ENCODE peak calls at places on chromosomes 16 and 17, in four cellular contexts. I is HCT116, Z is heart right ventricle, Q is thoracic aorta. M is an unnamed sample. For H3K4me1, the result is how much of the 10 kb centered on the place peaks cover.

GRCh38 chr16:11479916-11480315 is 106.8 kb downstream of the LITAF start:
- DNase-seq in I (no peak), Z (no peak), Q (no peak), M (no peak)

GRCh38 chr16:30054451-30054850 is 11.1 kb upstream of the ALDOA start:
- DNase-seq in I (no peak), Z (no peak), Q (no peak), M (no peak)

GRCh38 chr17:36611345-36612072 is 10.1 kb downstream of the MRM1 start:
- DNase-seq in I (no peak), Z (no peak), Q (no peak), M (no peak)

GRCh38 chr17:73304971-73305786 is 6.6 kb downstream of the CDC42EP4 start:
- DNase-seq in I (peak), Z (peak), Q (peak), M (no peak)

GRCh38 chr17:39196820-39197331 is 593 bp downstream of the CACNB1 start:
- DNase-seq in I (no peak), Z (peak), Q (no peak), M (no peak)

GRCh38 chr16:8718753-8719386 is 44.5 kb downstream of the ABAT start:
- DNase-seq in I (no peak), Z (no peak), Q (no peak), M (no peak)

GRCh38 chr17:76726231-76726765 is at the start of gene JMJD6:
- DNase-seq in I (peak), Z (peak), Q (peak), M (peak)

GRCh38 chr16:59698341-59698979 is 964.3 kb upstream of the GOT2 start:
- DNase-seq in I (no peak), Z (no peak), Q (no peak), M (no peak)

GRCh38 chr17:43341705-43342600 is 56.8 kb upstream of the ARL4D start:
- DNase-seq in I (no peak), Z (no peak), Q (no peak), M (no peak)

GRCh38 chr17:34885076-34885475 is 76.2 kb downstream of the CCT6B start:
- DNase-seq in I (no peak), Z (no peak), Q (no peak), M (no peak)

GRCh38 chr17:4974064-4974670 is 6.5 kb upstream of the SPAG7 start:
- DNase-seq in I (no peak), Z (peak), Q (no peak), M (no peak)

GRCh38 chr17:44218344-44219125 is 940 bp downstream of the UBTF start:
- DNase-seq in I (peak), Z (peak), Q (no peak), M (peak)

GRCh38 chr17:81417049-81417878 is 22.0 kb downstream of the BAHCC1 start:
- DNase-seq in I (no peak), Z (no peak), Q (peak), M (no peak)

GRCh38 chr17:57468932-57469775 is 212.8 kb downstream of the MSI2 start:
- DNase-seq in I (no peak), Z (no peak), Q (no peak), M (no peak)

GRCh38 chr16:85687651-85688471 is 893 bp downstream of the GINS2 start:
- DNase-seq in I (no peak), Z (no peak), Q (no peak), M (no peak)

GRCh38 chr16:73064227-73064995 is 16.5 kb upstream of the ZFHX3 start:
- DNase-seq in I (no peak), Z (peak), Q (no peak), M (no peak)

GRCh38 chr16:85286066-85286712 is 173.9 kb upstream of the CIBAR2 start:
- DNase-seq in I (no peak), Z (peak), Q (peak), M (peak)

GRCh38 chr16:57614546-57615343 is 13.7 kb upstream of the ADGRG1 start:
- DNase-seq in I (no peak), Z (no peak), Q (no peak), M (peak)

GRCh38 chr16:68275611-68276191 is 11.4 kb downstream of the SLC7A6 start:
- DNase-seq in I (no peak), Z (no peak), Q (no peak), M (no peak)

GRCh38 chr17:80827646-80828643 is 163.7 kb upstream of the CHMP6 start:
- DNase-seq in I (no peak), Z (no peak), Q (no peak), M (no peak)

GRCh38 chr16:85068746-85069145 is 41.2 kb downstream of the KIAA0513 start:
- DNase-seq in I (no peak), Z (no peak), Q (no peak), M (no peak)

GRCh38 chr16:81189100-81189664 is 49.3 kb upstream of the BCO1 start:
- DNase-seq in I (no peak), Z (peak), Q (peak), M (peak)

GRCh38 chr16:82641336-82641984 is 14.7 kb downstream of the CDH13 start:
- DNase-seq in I (no peak), Z (no peak), Q (no peak), M (no peak)

GRCh38 chr16:89473136-89473712 is 17.1 kb downstream of the ANKRD11 start:
- DNase-seq in I (no peak), Z (no peak), Q (no peak), M (no peak)

GRCh38 chr16:66605177-66605999 is 884 bp downstream of the CMTM3 start:
- DNase-seq in I (no peak), Z (peak), Q (no peak), M (no peak)

GRCh38 chr17:47204722-47205418 is 4.3 kb upstream of the MYL4 start:
- DNase-seq in I (no peak), Z (no peak), Q (no peak), M (no peak)

GRCh38 chr17:47208744-47209488 is at the start of gene MYL4:
- DNase-seq in I (no peak), Z (no peak), Q (no peak), M (no peak)

GRCh38 chr17:47203984-47204721 is 5.0 kb upstream of the MYL4 start:
- DNase-seq in I (no peak), Z (no peak), Q (no peak), M (no peak)

GRCh38 chr17:47207143-47208067 is 1.7 kb upstream of the MYL4 start:
- DNase-seq in I (no peak), Z (no peak), Q (no peak), M (no peak)

GRCh38 chr17:47205419-47205963 is 3.7 kb upstream of the MYL4 start:
- DNase-seq in I (no peak), Z (peak), Q (no peak), M (peak)
- H3K4me1 ChIP-seq in I (under half), Z (under half), Q (under half), M (under half)

GRCh38 chr17:1492249-1493206 is at the start of gene MYO1C:
- DNase-seq in I (no peak), Z (no peak), Q (no peak), M (no peak)
- H3K4me1 ChIP-seq in I (under half), Z (half or more), Q (half or more), M (under half)

GRCh38 chr16:70475054-70475871 is 20.9 kb downstream of the FCSK start:
- DNase-seq in I (no peak), Z (no peak), Q (no peak), M (no peak)
- H3K4me1 ChIP-seq in I (under half), Z (under half), Q (under half), M (under half)

DNA sequence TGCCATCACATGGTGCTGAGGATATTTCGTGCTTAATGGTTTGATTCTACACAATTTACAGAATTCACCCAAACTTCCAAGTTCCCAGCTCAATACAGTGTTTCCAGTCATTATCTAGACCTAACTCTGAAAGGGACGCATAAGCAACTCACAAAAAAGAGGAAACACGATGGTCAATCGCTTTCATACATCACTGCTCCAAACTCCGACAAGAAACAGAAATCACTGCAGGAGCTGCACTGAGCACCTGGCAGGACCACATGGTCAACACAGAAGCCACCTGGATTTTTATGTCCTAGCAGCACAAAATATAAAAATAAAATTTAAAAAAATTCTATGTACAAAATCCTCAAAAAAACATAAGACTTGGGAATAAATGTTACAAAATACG is 19.7 kb upstream of the C16orf95 start:
- DNase-seq in I (no peak), Z (no peak), Q (no peak), M (no peak)
- H3K4me1 ChIP-seq in I (under half), Z (under half), Q (under half), M (under half)

DNA sequence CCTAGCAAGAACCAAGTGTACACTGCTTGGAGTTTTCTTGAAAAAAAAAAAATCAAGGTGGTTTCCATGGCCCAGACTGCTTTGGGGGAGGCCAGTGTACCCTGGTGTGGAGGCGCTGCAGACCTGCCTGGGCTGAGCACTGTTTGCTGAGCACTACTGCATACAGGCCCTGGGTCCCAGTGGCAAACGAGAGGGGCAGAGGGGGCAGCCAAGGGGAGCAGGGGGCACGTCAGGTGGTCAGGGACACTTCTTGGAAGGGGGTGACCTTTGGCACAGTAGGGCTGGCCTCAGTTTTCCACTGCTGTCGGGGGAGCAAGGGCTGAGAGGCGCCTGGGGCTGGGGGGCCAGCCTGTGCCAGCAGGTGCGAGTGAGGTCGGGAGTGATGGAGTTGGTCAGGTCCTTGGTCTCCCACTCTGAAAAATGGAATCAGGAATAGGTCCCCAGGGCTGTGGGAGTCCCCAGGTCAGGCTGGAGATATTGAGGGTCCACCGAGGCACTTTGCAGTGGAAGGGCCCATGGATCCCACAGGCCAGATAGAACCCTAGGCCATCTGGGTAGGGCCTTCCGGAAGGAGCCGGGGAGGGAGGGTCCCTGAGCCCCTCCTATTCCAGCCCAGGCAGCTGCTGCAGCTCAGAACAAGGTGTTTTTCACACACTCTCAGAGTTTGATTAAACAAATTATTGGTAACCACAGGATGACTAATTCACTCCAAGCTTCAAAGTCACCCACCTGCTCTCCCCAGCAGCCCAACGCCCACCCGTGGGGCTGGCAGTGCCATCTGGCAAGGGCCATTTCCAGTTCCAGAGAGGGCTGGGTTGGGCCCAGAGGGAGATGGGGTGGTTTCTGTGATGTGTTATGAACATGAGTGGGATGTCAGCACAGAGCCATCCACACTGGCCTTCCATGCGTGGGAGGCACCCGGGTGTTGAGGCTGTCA is 3.5 kb downstream of the ZFPM1 start:
- DNase-seq in I (no peak), Z (no peak), Q (no peak), M (no peak)
- H3K4me1 ChIP-seq in I (under half), Z (under half), Q (under half), M (under half)

GRCh38 chr17:8312726-8313600 is 2.9 kb downstream of the ARHGEF15 start:
- DNase-seq in I (no peak), Z (no peak), Q (no peak), M (no peak)

GRCh38 chr17:8318536-8318935 is 8.5 kb downstream of the ARHGEF15 start:
- DNase-seq in I (no peak), Z (no peak), Q (no peak), M (no peak)

GRCh38 chr17:8314797-8315739 is 5.0 kb downstream of the ARHGEF15 start:
- DNase-seq in I (no peak), Z (no peak), Q (no peak), M (no peak)

GRCh38 chr17:8318010-8318409 is 8.0 kb downstream of the ARHGEF15 start:
- DNase-seq in I (no peak), Z (no peak), Q (no peak), M (no peak)

GRCh38 chr17:8315740-8316217 is 5.7 kb downstream of the ARHGEF15 start:
- DNase-seq in I (no peak), Z (no peak), Q (no peak), M (no peak)
- H3K4me1 ChIP-seq in I (under half), Z (under half), Q (under half), M (under half)

GRCh38 chr17:53659181-53659580 is 163.5 kb upstream of the KIF2B start:
- DNase-seq in I (no peak), Z (no peak), Q (no peak), M (no peak)

DNA sequence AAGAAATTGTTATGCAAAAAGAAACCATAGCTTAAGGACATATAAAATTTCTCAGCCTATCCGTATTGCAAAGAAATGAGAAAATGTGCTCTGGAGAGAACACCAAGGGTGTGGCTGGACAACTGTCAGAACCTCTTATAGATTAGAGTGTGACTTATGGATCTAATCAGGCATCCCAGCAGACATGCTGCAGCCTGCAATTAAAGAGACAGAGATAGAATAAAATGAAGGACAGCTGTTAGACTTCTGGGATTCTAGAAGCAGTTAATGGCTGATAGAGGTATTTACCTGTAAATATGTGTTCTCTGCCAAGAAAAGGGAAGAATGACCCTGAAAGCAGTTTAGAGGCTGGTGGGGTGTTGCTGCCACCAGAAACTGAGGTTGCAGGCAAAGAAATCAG is 160.1 kb upstream of the KIF2B start:
- DNase-seq in I (no peak), Z (no peak), Q (no peak), M (no peak)
- H3K4me1 ChIP-seq in I (under half), Z (under half), Q (under half), M (under half)

GRCh38 chr17:3626831-3627565 is 9.1 kb downstream of the SHPK start:
- DNase-seq in I (no peak), Z (no peak), Q (no peak), M (no peak)
- H3K4me1 ChIP-seq in I (under half), Z (under half), Q (under half), M (under half)

GRCh38 chr17:82966415-82966814 is 113.0 kb upstream of the METRNL start:
- DNase-seq in I (no peak), Z (no peak), Q (no peak), M (peak)
- H3K4me1 ChIP-seq in I (under half), Z (under half), Q (under half), M (under half)